ENCODE peak calls at places on chromosome 3, in eight cellular contexts. One of them, this sample, is unnamed.
A peak's percentile ranks its signal among the peaks of the same experiment; 100 is the strongest.

GRCh38 chr3:197520311-197521276 is 35.2 kb downstream of the BDH1 start:
- DNase-seq in CD4-positive, alpha-beta T cell: no peak
- DNase-seq in occipital lobe: peak; percentile 52
- DNase-seq in AG09319: no peak
- DNase-seq in neural crest cell: no peak
- DNase-seq in HFFc6: peak; percentile 51
- DNase-seq in ureter: no peak
- DNase-seq in spleen: no peak
- DNase-seq in this sample: peak; percentile 57

GRCh38 chr3:77321646-77322045 is 281.7 kb downstream of the ROBO2 start:
- DNase-seq in occipital lobe: no peak
- DNase-seq in AG09319: no peak
- DNase-seq in CD4-positive, alpha-beta T cell: no peak
- DNase-seq in neural crest cell: no peak
- DNase-seq in HFFc6: no peak
- DNase-seq in spleen: no peak
- DNase-seq in ureter: no peak
- DNase-seq in this sample: no peak

GRCh38 chr3:129031476-129032215 is 28.9 kb upstream of the GP9 start:
- DNase-seq in HFFc6: no peak
- DNase-seq in spleen: no peak
- DNase-seq in CD4-positive, alpha-beta T cell: no peak
- DNase-seq in AG09319: no peak
- DNase-seq in ureter: no peak
- DNase-seq in occipital lobe: no peak
- DNase-seq in neural crest cell: no peak
- DNase-seq in this sample: no peak

GRCh38 chr3:19891740-19892139 is 42.3 kb downstream of the EFHB start:
- DNase-seq in HFFc6: peak; percentile 46
- DNase-seq in spleen: no peak
- DNase-seq in occipital lobe: no peak
- DNase-seq in CD4-positive, alpha-beta T cell: no peak
- DNase-seq in ureter: no peak
- DNase-seq in neural crest cell: no peak
- DNase-seq in AG09319: no peak
- DNase-seq in this sample: no peak

GRCh38 chr3:126431103-126431534 is 36.4 kb downstream of the CFAP100 start:
- DNase-seq in AG09319: no peak
- DNase-seq in spleen: peak; percentile 38
- DNase-seq in ureter: no peak
- DNase-seq in neural crest cell: no peak
- DNase-seq in CD4-positive, alpha-beta T cell: no peak
- DNase-seq in occipital lobe: no peak
- DNase-seq in HFFc6: no peak
- DNase-seq in this sample: no peak

GRCh38 chr3:14031271-14031670 is 93.4 kb downstream of the CHCHD4 start:
- DNase-seq in neural crest cell: no peak
- DNase-seq in occipital lobe: no peak
- DNase-seq in CD4-positive, alpha-beta T cell: no peak
- DNase-seq in spleen: no peak
- DNase-seq in HFFc6: no peak
- DNase-seq in ureter: no peak
- DNase-seq in AG09319: no peak
- DNase-seq in this sample: no peak

GRCh38 chr3:111735912-111736311 is 123.2 kb upstream of the PHLDB2 start:
- DNase-seq in HFFc6: no peak
- DNase-seq in spleen: no peak
- DNase-seq in occipital lobe: no peak
- DNase-seq in ureter: no peak
- DNase-seq in CD4-positive, alpha-beta T cell: no peak
- DNase-seq in neural crest cell: no peak
- DNase-seq in AG09319: no peak
- DNase-seq in this sample: no peak

GRCh38 chr3:165233521-165234195 is 37.5 kb upstream of the SLITRK3 start:
- DNase-seq in occipital lobe: no peak
- DNase-seq in ureter: no peak
- DNase-seq in HFFc6: no peak
- DNase-seq in neural crest cell: no peak
- DNase-seq in CD4-positive, alpha-beta T cell: no peak
- DNase-seq in spleen: no peak
- DNase-seq in AG09319: no peak
- DNase-seq in this sample: no peak

GRCh38 chr3:35829499-35829898 is 190.2 kb downstream of the ARPP21 start:
- DNase-seq in neural crest cell: no peak
- DNase-seq in spleen: no peak
- DNase-seq in HFFc6: no peak
- DNase-seq in AG09319: no peak
- DNase-seq in ureter: no peak
- DNase-seq in occipital lobe: no peak
- DNase-seq in CD4-positive, alpha-beta T cell: no peak
- DNase-seq in this sample: no peak

GRCh38 chr3:180375831-180376230 is 226.1 kb upstream of the TTC14 start:
- DNase-seq in occipital lobe: no peak
- DNase-seq in ureter: no peak
- DNase-seq in neural crest cell: no peak
- DNase-seq in AG09319: no peak
- DNase-seq in CD4-positive, alpha-beta T cell: no peak
- DNase-seq in HFFc6: no peak
- DNase-seq in spleen: no peak
- DNase-seq in this sample: no peak

GRCh38 chr3:8536106-8537052 is 34.8 kb downstream of the LMCD1 start:
- DNase-seq in spleen: no peak
- DNase-seq in AG09319: no peak
- DNase-seq in ureter: no peak
- DNase-seq in CD4-positive, alpha-beta T cell: no peak
- DNase-seq in HFFc6: peak; percentile 70
- DNase-seq in occipital lobe: no peak
- DNase-seq in neural crest cell: no peak
- DNase-seq in this sample: no peak

GRCh38 chr3:195086885-195087284 is 184.1 kb downstream of the XXYLT1 start:
- DNase-seq in AG09319: no peak
- DNase-seq in CD4-positive, alpha-beta T cell: no peak
- DNase-seq in ureter: no peak
- DNase-seq in spleen: peak; percentile 77
- DNase-seq in neural crest cell: no peak
- DNase-seq in occipital lobe: no peak
- DNase-seq in HFFc6: no peak
- DNase-seq in this sample: no peak

GRCh38 chr3:194307849-194308248 is 43.3 kb downstream of the CPN2 start:
- DNase-seq in occipital lobe: no peak
- DNase-seq in neural crest cell: no peak
- DNase-seq in HFFc6: no peak
- DNase-seq in AG09319: no peak
- DNase-seq in spleen: peak; percentile 64
- DNase-seq in CD4-positive, alpha-beta T cell: no peak
- DNase-seq in ureter: no peak
- DNase-seq in this sample: no peak

This sample was measured in head of caudate nucleus.